ENCODE peak calls at places on chromosomes 2 and 18, in four cellular contexts. One of them, this sample, is unnamed.

GRCh38 chr2:208426414-208426813 is 19.8 kb downstream of the PTH2R start:
- DNase-seq in HS-5: no peak
- DNase-seq in stimulated activated CD4-positive, alpha-beta T cell treated with anti-CD3 and anti-CD28 coated beads, TNF-alpha, amount 100 ng/mL, for 24 hours: no peak
- DNase-seq in Calu3: no peak
- DNase-seq in this sample: no peak

GRCh38 chr18:58580078-58580477 is 48.8 kb downstream of the ALPK2 start:
- DNase-seq in HS-5: no peak
- DNase-seq in stimulated activated CD4-positive, alpha-beta T cell treated with anti-CD3 and anti-CD28 coated beads, TNF-alpha, amount 100 ng/mL, for 24 hours: no peak
- DNase-seq in Calu3: no peak
- DNase-seq in this sample: no peak

GRCh38 chr2:224429441-224429810 is 27.5 kb upstream of the FAM124B start:
- DNase-seq in HS-5: no peak
- DNase-seq in stimulated activated CD4-positive, alpha-beta T cell treated with anti-CD3 and anti-CD28 coated beads, TNF-alpha, amount 100 ng/mL, for 24 hours: no peak
- DNase-seq in Calu3: no peak
- DNase-seq in this sample: no peak

GRCh38 chr18:60880184-60880583 is 453.0 kb upstream of the CDH20 start:
- DNase-seq in HS-5: no peak
- DNase-seq in stimulated activated CD4-positive, alpha-beta T cell treated with anti-CD3 and anti-CD28 coated beads, TNF-alpha, amount 100 ng/mL, for 24 hours: no peak
- DNase-seq in Calu3: no peak
- DNase-seq in this sample: no peak

GRCh38 chr18:48324651-48325050 is 84.5 kb downstream of the ZBTB7C start:
- DNase-seq in HS-5: no peak
- DNase-seq in stimulated activated CD4-positive, alpha-beta T cell treated with anti-CD3 and anti-CD28 coated beads, TNF-alpha, amount 100 ng/mL, for 24 hours: no peak
- DNase-seq in Calu3: no peak
- DNase-seq in this sample: no peak

GRCh38 chr2:211259831-211260476 is 703.6 kb downstream of the CPS1 start:
- DNase-seq in HS-5: no peak
- DNase-seq in stimulated activated CD4-positive, alpha-beta T cell treated with anti-CD3 and anti-CD28 coated beads, TNF-alpha, amount 100 ng/mL, for 24 hours: no peak
- DNase-seq in Calu3: no peak
- DNase-seq in this sample: no peak

GRCh38 chr18:39770399-39770798 is 2184.6 kb upstream of the PIK3C3 start:
- DNase-seq in HS-5: no peak
- DNase-seq in stimulated activated CD4-positive, alpha-beta T cell treated with anti-CD3 and anti-CD28 coated beads, TNF-alpha, amount 100 ng/mL, for 24 hours: no peak
- DNase-seq in Calu3: no peak
- DNase-seq in this sample: no peak

GRCh38 chr18:13629841-13630747 is 96.3 kb downstream of the FAM210A start:
- DNase-seq in HS-5: peak; percentile 11
- DNase-seq in stimulated activated CD4-positive, alpha-beta T cell treated with anti-CD3 and anti-CD28 coated beads, TNF-alpha, amount 100 ng/mL, for 24 hours: peak; percentile 38
- DNase-seq in Calu3: peak; percentile 54
- DNase-seq in this sample: peak; percentile 48

GRCh38 chr2:156456616-156457015 is 20.4 kb downstream of the GPD2 start:
- DNase-seq in HS-5: no peak
- DNase-seq in stimulated activated CD4-positive, alpha-beta T cell treated with anti-CD3 and anti-CD28 coated beads, TNF-alpha, amount 100 ng/mL, for 24 hours: no peak
- DNase-seq in Calu3: no peak
- DNase-seq in this sample: no peak

GRCh38 chr2:239312081-239312501 is 88.7 kb downstream of the HDAC4 start:
- DNase-seq in HS-5: no peak
- DNase-seq in stimulated activated CD4-positive, alpha-beta T cell treated with anti-CD3 and anti-CD28 coated beads, TNF-alpha, amount 100 ng/mL, for 24 hours: no peak
- DNase-seq in Calu3: no peak
- DNase-seq in this sample: no peak

GRCh38 chr2:236167297-236168109 is 683 bp downstream of the GBX2 start:
- DNase-seq in HS-5: no peak
- DNase-seq in stimulated activated CD4-positive, alpha-beta T cell treated with anti-CD3 and anti-CD28 coated beads, TNF-alpha, amount 100 ng/mL, for 24 hours: no peak
- DNase-seq in Calu3: peak; percentile 53
- DNase-seq in this sample: no peak

GRCh38 chr2:191264647-191265079 is 19.5 kb downstream of the MYO1B start:
- DNase-seq in HS-5: peak; percentile 72
- DNase-seq in stimulated activated CD4-positive, alpha-beta T cell treated with anti-CD3 and anti-CD28 coated beads, TNF-alpha, amount 100 ng/mL, for 24 hours: no peak
- DNase-seq in Calu3: no peak
- DNase-seq in this sample: no peak